ENCODE peak calls at places on chromosome 9, in four cellular contexts. F is A549; U is stomach; J is CD4-positive, CD25-positive, alpha-beta regulatory T cell. O is an unnamed sample.

GRCh38 chr9:131565369-131565768 is 20.0 kb downstream of the PRRT1B start:
- DNase-seq in U (no peak), J (no peak), F (no peak), O (no peak)

GRCh38 chr9:69236188-69236587 is 62.1 kb downstream of the TJP2 start:
- DNase-seq in F (no peak), J (no peak), U (no peak), O (no peak)

GRCh38 chr9:135989722-135990467 is 28.7 kb upstream of the UBAC1 start:
- DNase-seq in F (no peak), J (peak; percentile 34), U (peak; percentile 70), O (no peak)

GRCh38 chr9:124267271-124267807 is 9.6 kb downstream of the NEK6 start:
- DNase-seq in F (peak; percentile 56), U (peak; percentile 91), J (no peak), O (peak; percentile 82)

GRCh38 chr9:5894237-5894959 is 3.7 kb downstream of the MLANA start:
- DNase-seq in J (no peak), F (no peak), U (no peak), O (no peak)

GRCh38 chr9:114930063-114930812 is at the start of gene TNFSF8:
- DNase-seq in F (no peak), J (peak; percentile 74), U (peak; percentile 36), O (no peak)

GRCh38 chr9:118558026-118558425 is 811.2 kb downstream of the BRINP1 start:
- DNase-seq in J (no peak), U (no peak), F (no peak), O (no peak)

GRCh38 chr9:19127881-19128719 is 808 bp upstream of the PLIN2 start:
- DNase-seq in F (no peak), U (peak; percentile 27), J (peak; percentile 28), O (no peak)

GRCh38 chr9:89435315-89435823 is 62.5 kb downstream of the SEMA4D start:
- DNase-seq in J (no peak), F (no peak), U (peak; percentile 90), O (no peak)

GRCh38 chr9:37753489-37754190 is at the start of gene TRMT10B:
- DNase-seq in U (peak; percentile 62), J (peak; percentile 66), F (peak; percentile 94), O (peak; percentile 70)

GRCh38 chr9:14343948-14344547 is 30.1 kb upstream of the NFIB start:
- DNase-seq in F (no peak), J (no peak), U (no peak), O (no peak)
- H3K4me3 ChIP-seq in F (no peak overlapping the region), J (no peak overlapping the region), U (no peak overlapping the region), O (no peak overlapping the region)

GRCh38 chr9:40913928-40914673 is 214.4 kb downstream of the FOXD4L6 start:
- DNase-seq in F (no peak), J (no peak), U (no peak), O (no peak)
- H3K9me3 ChIP-seq in F (peaks cover 71% of the 10 kb centered on the region), J (peaks cover 77% of the 10 kb centered on the region), U (peaks cover 93% of the 10 kb centered on the region), O (peaks cover 39% of the 10 kb centered on the region)

GRCh38 chr9:23683476-23684095 is 142.5 kb downstream of the ELAVL2 start:
- DNase-seq in U (no peak), J (no peak), F (no peak), O (no peak)
- H3K27ac ChIP-seq in U (no peak overlapping the region), J (no peak overlapping the region), F (no peak overlapping the region), O (no peak overlapping the region)

GRCh38 chr9:129858167-129858962 is 23.1 kb downstream of the USP20 start:
- DNase-seq in U (no peak), F (no peak), J (no peak), O (no peak)
- H3K4me3 ChIP-seq in U (no peak overlapping the region), F (no peak overlapping the region), J (no peak overlapping the region), O (no peak overlapping the region)

DNA sequence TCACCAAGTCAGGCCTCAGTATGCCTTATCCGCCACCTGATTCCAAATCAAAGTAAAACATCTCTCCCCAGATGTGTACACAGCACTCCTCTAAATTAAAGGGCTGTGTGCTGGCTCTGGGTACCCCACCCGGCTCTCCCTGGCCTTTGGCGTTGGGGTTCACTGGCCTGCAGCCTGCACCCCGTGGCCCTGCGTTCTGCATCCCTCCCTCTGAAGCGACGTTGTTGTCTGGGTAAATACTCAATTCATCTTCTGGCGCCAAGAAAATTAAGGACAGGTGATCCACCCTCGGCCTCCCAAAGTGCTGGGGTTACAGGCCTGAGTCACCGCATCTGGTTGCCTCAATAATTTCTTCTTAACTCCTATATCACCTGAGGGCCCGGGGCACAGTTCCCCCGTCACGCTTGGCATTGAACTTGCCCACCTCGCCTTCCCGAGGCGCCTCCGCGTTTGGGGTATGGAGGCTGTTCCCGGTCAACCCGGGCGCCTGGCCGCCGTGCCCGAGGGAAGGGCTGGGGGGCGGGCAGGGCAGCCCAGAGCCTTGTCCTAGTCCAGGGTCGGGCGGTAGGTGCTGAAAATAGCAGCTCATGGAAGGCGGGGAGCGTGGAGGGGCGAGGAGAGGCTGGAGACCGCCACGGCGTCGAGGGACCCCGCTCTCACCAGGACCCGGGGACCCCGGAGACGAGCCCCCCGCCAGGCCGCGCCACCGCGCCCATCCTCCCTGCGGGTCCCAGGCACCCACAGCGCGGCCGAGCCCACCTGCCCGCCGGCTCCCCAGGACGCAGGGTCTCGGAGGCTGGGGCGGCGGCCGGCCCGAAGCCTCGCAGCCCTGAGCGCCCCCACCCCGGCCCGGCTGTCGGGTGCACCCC is 531 bp downstream of the ABO start:
- DNase-seq in J (no peak), U (no peak), F (no peak), O (no peak)
- H3K9me3 ChIP-seq in J (no peaks in the 10 kb centered on the region), U (peaks cover 15% of the 10 kb centered on the region), F (no peaks in the 10 kb centered on the region), O (no peaks in the 10 kb centered on the region)

DNA sequence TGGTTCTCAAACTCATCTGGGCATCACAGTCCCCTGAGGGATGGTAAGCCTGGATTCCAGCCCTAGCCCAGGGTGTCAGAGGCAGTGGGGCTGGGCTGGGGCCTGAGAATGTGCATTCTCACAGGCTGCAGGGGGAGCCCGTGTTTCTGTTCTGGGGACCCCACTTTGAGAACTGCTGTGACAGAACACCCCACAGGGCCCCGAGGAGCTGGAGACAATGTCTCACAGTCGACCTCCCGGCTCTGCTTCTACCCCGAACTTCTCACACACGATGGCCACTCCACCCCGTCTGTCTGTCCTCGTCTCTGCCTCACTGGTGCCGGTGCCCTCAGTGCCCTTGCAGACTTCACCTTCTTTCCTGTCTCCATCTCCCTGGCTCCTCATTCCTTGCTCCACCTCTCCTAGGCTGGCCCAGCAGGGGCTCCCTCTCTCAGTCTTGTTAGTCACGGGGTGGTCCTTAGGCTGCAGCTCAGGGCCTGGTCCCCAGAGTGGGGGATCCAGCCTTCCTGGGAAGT is 130.0 kb downstream of the CACNA1B start:
- DNase-seq in J (no peak), U (peak; percentile 21), F (no peak), O (peak; percentile 13)
- H3K27ac ChIP-seq in J (no peak overlapping the region), U (no peak overlapping the region), F (no peak overlapping the region), O (no peak overlapping the region)

O was measured in right lobe of liver.